ENCODE peak calls at places on chromosomes 4 and X, in six cellular contexts. I, G, T, X, E and K are unnamed samples.

GRCh38 chr4:136395212-136395722 is 1137.0 kb downstream of the PCDH18 start:
- DNase-seq in I (no peak), G (no peak), T (no peak), X (no peak), E (no peak), K (no peak)

GRCh38 chrX:32520789-32521188 is 690.6 kb downstream of the DMD start:
- DNase-seq in I (no peak), G (no peak), T (no peak), X (no peak), E (no peak), K (no peak)

GRCh38 chrX:45614853-45615252 is 414.2 kb upstream of the DIPK2B start:
- DNase-seq in I (no peak), G (no peak), T (no peak), X (no peak), E (no peak), K (no peak)

GRCh38 chrX:17567821-17568220 is 169.5 kb upstream of the SCML1 start:
- DNase-seq in I (no peak), G (no peak), T (no peak), X (no peak), E (no peak), K (no peak)

GRCh38 chr4:37767546-37767945 is 58.9 kb upstream of the PGM2 start:
- DNase-seq in I (no peak), G (no peak), T (no peak), X (peak; percentile 28), E (peak; percentile 40), K (no peak)

GRCh38 chr4:16721618-16722291 is 176.7 kb downstream of the LDB2 start:
- DNase-seq in I (no peak), G (no peak), T (no peak), X (no peak), E (peak; percentile 58), K (no peak)

GRCh38 chr4:11546391-11547160 is 117.9 kb upstream of the HS3ST1 start:
- DNase-seq in I (no peak), G (no peak), T (no peak), X (no peak), E (no peak), K (no peak)

GRCh38 chr4:44446801-44447562 is 1.6 kb downstream of the KCTD8 start:
- DNase-seq in I (no peak), G (no peak), T (peak; percentile 11), X (peak; percentile 4), E (no peak), K (no peak)

GRCh38 chrX:31545726-31546125 is 473.9 kb upstream of the FTHL17 start:
- DNase-seq in I (no peak), G (no peak), T (no peak), X (no peak), E (peak; percentile 30), K (no peak)

GRCh38 chr4:16641971-16642370 is 256.5 kb downstream of the LDB2 start:
- DNase-seq in I (no peak), G (no peak), T (no peak), X (no peak), E (no peak), K (no peak)

GRCh38 chrX:65866146-65866545 is 173.7 kb downstream of the VSIG4 start:
- DNase-seq in I (no peak), G (no peak), T (no peak), X (no peak), E (no peak), K (no peak)

GRCh38 chrX:153722704-153723350 is 1.4 kb downstream of the BCAP31 start:
- DNase-seq in I (no peak), G (peak; percentile 25), T (no peak), X (no peak), E (no peak), K (no peak)

GRCh38 chr4:132504438-132504837 is 644.7 kb upstream of the PCDH10 start:
- DNase-seq in I (no peak), G (no peak), T (no peak), X (no peak), E (peak; percentile 25), K (no peak)

GRCh38 chr4:2688697-2689096 is 67.4 kb downstream of the TNIP2 start:
- DNase-seq in I (no peak), G (no peak), T (no peak), X (no peak), E (no peak), K (no peak)

GRCh38 chr4:3355266-3355748 is 62.5 kb downstream of the RGS12 start:
- DNase-seq in I (no peak), G (no peak), T (no peak), X (no peak), E (no peak), K (no peak)

GRCh38 chrX:133929836-133930464 is 55.4 kb downstream of the GPC3 start:
- DNase-seq in I (no peak), G (no peak), T (no peak), X (peak; percentile 10), E (no peak), K (no peak)

GRCh38 chrX:133924548-133924947 is 60.8 kb downstream of the GPC3 start:
- DNase-seq in I (no peak), G (no peak), T (no peak), X (no peak), E (no peak), K (no peak)

GRCh38 chrX:133928365-133928764 is 57.0 kb downstream of the GPC3 start:
- DNase-seq in I (no peak), G (no peak), T (no peak), X (no peak), E (no peak), K (no peak)

GRCh38 chrX:133926099-133926498 is 59.3 kb downstream of the GPC3 start:
- DNase-seq in I (no peak), G (no peak), T (no peak), X (no peak), E (no peak), K (no peak)

GRCh38 chrX:133926809-133927208 is 58.6 kb downstream of the GPC3 start:
- DNase-seq in I (no peak), G (no peak), T (no peak), X (no peak), E (no peak), K (no peak)
- TF ChIP-seq CTCF in I (no peak), G (no peak), T (no peak), X (no peak), E (no peak), K (no peak)

GRCh38 chr4:77599378-77599777 is 6.2 kb upstream of the CXCL13 start:
- DNase-seq in I (no peak), G (peak; percentile 15), T (peak; percentile 43), X (peak; percentile 63), E (peak; percentile 58), K (peak; percentile 4)
- TF ChIP-seq CTCF in I (peak; percentile 18), G (no peak), T (peak; percentile 75), X (peak; percentile 54), E (peak; percentile 79), K (peak; percentile 65)

GRCh38 chr4:148438047-148438446 is 4.2 kb downstream of the NR3C2 start:
- DNase-seq in I (no peak), G (no peak), T (no peak), X (no peak), E (no peak), K (no peak)
- TF ChIP-seq CTCF in I (no peak), G (no peak), T (no peak), X (no peak), E (no peak), K (no peak)

GRCh38 chrX:69428216-69428615 is 75.9 kb upstream of the NALF2 start:
- DNase-seq in I (no peak), G (no peak), T (no peak), X (no peak), E (no peak), K (no peak)

GRCh38 chrX:69424910-69425309 is 79.2 kb upstream of the NALF2 start:
- DNase-seq in I (no peak), G (no peak), T (no peak), X (no peak), E (no peak), K (no peak)

GRCh38 chrX:69429339-69430014 is 74.6 kb upstream of the NALF2 start:
- DNase-seq in I (no peak), G (no peak), T (no peak), X (no peak), E (no peak), K (no peak)

DNA sequence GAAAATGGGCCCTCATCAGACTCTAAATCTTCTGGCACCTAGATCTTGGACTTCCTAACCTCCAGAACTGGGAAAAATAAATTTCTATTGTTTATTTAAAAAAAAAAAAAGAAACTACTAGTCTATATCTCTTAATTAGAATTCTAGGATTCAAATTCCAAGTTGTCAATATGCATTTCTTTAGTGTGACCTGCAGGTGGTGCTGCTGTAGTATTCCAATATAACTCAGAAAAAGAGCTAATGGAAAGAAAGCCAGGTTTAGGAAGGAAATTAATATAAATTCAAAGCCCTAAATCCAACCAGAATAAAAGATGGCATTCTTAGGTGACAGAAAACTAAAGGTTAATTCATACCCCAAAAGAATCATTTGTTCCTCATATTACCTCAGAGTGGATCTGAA is 80.0 kb upstream of the NALF2 start:
- DNase-seq in I (no peak), G (no peak), T (peak; percentile 17), X (no peak), E (peak; percentile 5), K (no peak)
- TF ChIP-seq CTCF in I (no peak), G (peak; percentile 30), T (no peak), X (peak; percentile 17), E (peak; percentile 29), K (peak; percentile 54)

GRCh38 chr4:29927895-29928294 is 792.3 kb upstream of the PCDH7 start:
- DNase-seq in I (no peak), G (no peak), T (no peak), X (no peak), E (no peak), K (no peak)
- TF ChIP-seq CTCF in I (no peak), G (no peak), T (no peak), X (no peak), E (no peak), K (no peak)